ENCODE peak calls at places on chromosomes 1 and 21, in nine cellular contexts. S, D, I, V, G, N, E, T and Q are unnamed samples.

GRCh38 chr1:179151908-179152682 is 70.2 kb downstream of the TOR3A start:
- DNase-seq in S (no peak), D (no peak), I (no peak), V (no peak), G (no peak), N (no peak), E (no peak), T (no peak), Q (no peak)

GRCh38 chr1:91123773-91124172 is 101.9 kb upstream of the ZNF644 start:
- DNase-seq in S (no peak), D (no peak), I (no peak), V (no peak), G (no peak), N (no peak), E (no peak), T (no peak), Q (no peak)

GRCh38 chr21:26840912-26841311 is 4.3 kb downstream of the ADAMTS1 start:
- DNase-seq in S (no peak), D (no peak), I (peak), V (no peak), G (no peak), N (peak), E (no peak), T (no peak), Q (no peak)

GRCh38 chr1:167706931-167707877 is 14.6 kb upstream of the MPZL1 start:
- DNase-seq in S (no peak), D (no peak), I (no peak), V (no peak), G (no peak), N (no peak), E (no peak), T (no peak), Q (no peak)

GRCh38 chr1:22218618-22219250 is 75.8 kb upstream of the WNT4 start:
- DNase-seq in S (no peak), D (no peak), I (no peak), V (no peak), G (no peak), N (no peak), E (no peak), T (no peak), Q (no peak)

GRCh38 chr1:223747838-223748335 is 35.5 kb downstream of the CAPN2 start:
- DNase-seq in S (no peak), D (no peak), I (peak), V (no peak), G (no peak), N (peak), E (no peak), T (no peak), Q (no peak)

GRCh38 chr1:160830321-160831153 is 32.1 kb downstream of the CD244 start:
- DNase-seq in S (peak), D (peak), I (peak), V (peak), G (peak), N (peak), E (no peak), T (peak), Q (peak)

GRCh38 chr1:21317690-21318043 is 27.4 kb upstream of the ECE1 start:
- DNase-seq in S (no peak), D (no peak), I (no peak), V (no peak), G (no peak), N (no peak), E (no peak), T (no peak), Q (no peak)

GRCh38 chr1:5913078-5913845 is 79.0 kb downstream of the NPHP4 start:
- DNase-seq in S (no peak), D (no peak), I (no peak), V (no peak), G (no peak), N (peak), E (no peak), T (no peak), Q (no peak)

GRCh38 chr1:1122981-1123480 is 7.1 kb upstream of the C1orf159 start:
- DNase-seq in S (no peak), D (no peak), I (peak), V (no peak), G (no peak), N (no peak), E (no peak), T (no peak), Q (no peak)

GRCh38 chr1:232873931-232874330 is 68.7 kb downstream of the MAP10 start:
- DNase-seq in S (no peak), D (no peak), I (peak), V (no peak), G (no peak), N (peak), E (no peak), T (no peak), Q (no peak)